ENCODE peak calls at places on chromosomes 16 and 17, in four cellular contexts. P is natural killer cell, X is choroid plexus epithelial cell, G is nephron progenitor cell. Q is an unnamed sample.

GRCh38 chr17:71084219-71084618 is 914.9 kb downstream of the KCNJ2 start:
- DNase-seq in P (no peak), X (peak), G (peak), Q (peak)

GRCh38 chr16:53457670-53458069 is 23.4 kb downstream of the RBL2 start:
- DNase-seq in P (peak), X (peak), G (no peak), Q (no peak)

GRCh38 chr16:81610144-81610842 is 165.7 kb downstream of the CMIP start:
- DNase-seq in P (no peak), X (peak), G (no peak), Q (no peak)

GRCh38 chr17:41392278-41392677 is 5.1 kb downstream of the KRT31 start:
- DNase-seq in P (no peak), X (peak), G (no peak), Q (no peak)

GRCh38 chr17:83193336-83194188 is 114.2 kb downstream of the METRNL start:
- DNase-seq in P (peak), X (peak), G (no peak), Q (no peak)

GRCh38 chr17:3979276-3979583 is 15.0 kb upstream of the ATP2A3 start:
- DNase-seq in P (no peak), X (no peak), G (no peak), Q (no peak)

GRCh38 chr17:1890758-1891450 is 61.1 kb downstream of the RPA1 start:
- DNase-seq in P (peak), X (peak), G (no peak), Q (no peak)

GRCh38 chr17:17018612-17019429 is 23.4 kb upstream of the MPRIP start:
- DNase-seq in P (no peak), X (no peak), G (no peak), Q (no peak)

GRCh38 chr17:72134560-72135399 is 14.0 kb downstream of the SOX9 start:
- DNase-seq in P (no peak), X (no peak), G (no peak), Q (no peak)

GRCh38 chr17:51230306-51230705 is 29.5 kb downstream of the MBTD1 start:
- DNase-seq in P (no peak), X (peak), G (no peak), Q (no peak)

GRCh38 chr16:29678691-29679267 is at the start of gene QPRT:
- DNase-seq in P (no peak), X (peak), G (peak), Q (peak)

GRCh38 chr17:38921756-38922411 is 3.5 kb upstream of the LASP1NB start:
- DNase-seq in P (no peak), X (no peak), G (no peak), Q (no peak)

GRCh38 chr17:75059369-75060345 is 12.6 kb downstream of the KCTD2 start:
- DNase-seq in P (no peak), X (peak), G (no peak), Q (no peak)

GRCh38 chr16:66662445-66663194 is 33.9 kb downstream of the CMTM4 start:
- DNase-seq in P (no peak), X (peak), G (no peak), Q (no peak)

GRCh38 chr17:55275894-55276804 is 11.4 kb downstream of the HLF start:
- DNase-seq in P (no peak), X (no peak), G (no peak), Q (no peak)

GRCh38 chr17:17025621-17026020 is 16.6 kb upstream of the MPRIP start:
- DNase-seq in P (no peak), X (no peak), G (no peak), Q (no peak)

GRCh38 chr17:42133461-42134041 is 10.9 kb downstream of the HSPB9 start:
- DNase-seq in P (no peak), X (no peak), G (no peak), Q (no peak)

GRCh38 chr17:78374631-78375274 is 3.7 kb upstream of the PGS1 start:
- DNase-seq in P (no peak), X (peak), G (peak), Q (peak)

GRCh38 chr16:4477966-4478365 is 1.8 kb downstream of the HMOX2 start:
- DNase-seq in P (no peak), X (peak), G (no peak), Q (peak)

DNA sequence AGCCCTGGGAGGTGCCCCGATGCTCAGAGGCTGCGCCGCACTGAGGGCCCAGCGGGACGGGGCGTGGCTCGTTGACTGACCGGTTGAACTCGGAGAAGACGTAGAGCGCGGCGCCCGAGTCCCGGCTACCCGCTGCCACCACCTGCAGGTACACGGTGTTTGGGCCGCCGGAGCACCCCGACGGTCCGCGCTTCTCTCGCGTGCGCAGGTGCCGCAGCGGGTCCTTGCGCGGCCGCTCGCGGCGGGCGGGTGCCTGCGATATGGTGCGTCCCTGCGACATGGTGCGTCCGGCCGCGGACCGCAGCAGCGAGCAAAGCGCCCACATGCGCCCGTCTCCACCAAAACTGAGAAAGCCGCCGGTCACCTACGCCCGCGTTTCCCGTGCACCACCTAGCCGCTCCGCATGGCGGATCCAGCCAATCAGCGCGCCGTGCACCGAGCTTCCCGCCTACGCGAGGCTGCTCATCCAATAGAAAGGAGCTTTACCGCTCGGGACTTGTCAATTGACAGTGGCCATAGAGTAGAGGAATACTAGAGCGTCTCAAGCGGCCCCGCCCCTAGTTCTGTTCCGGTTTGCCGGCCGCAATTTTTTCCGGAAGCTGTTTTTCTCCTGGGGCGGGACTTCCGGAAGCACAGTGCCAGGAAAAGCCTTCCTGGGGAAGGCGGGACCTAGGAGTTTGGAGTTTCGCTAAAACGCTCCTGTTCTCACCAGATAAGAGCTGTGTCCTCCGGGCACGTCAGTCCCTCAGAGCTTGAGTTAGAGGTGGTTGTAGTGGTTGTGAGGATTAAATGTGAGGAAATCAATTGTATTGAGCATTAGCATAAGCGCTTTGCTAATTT is at the start of gene ELAC2:
- DNase-seq in P (peak), X (peak), G (peak), Q (peak)
- TF ChIP-seq CTCF in P (no peak), X (no peak), G (no peak), Q (no peak)

GRCh38 chr17:61574542-61575351 is 16.3 kb downstream of the NACA2 start:
- DNase-seq in P (no peak), X (peak), G (peak), Q (peak)
- TF ChIP-seq CTCF in P (no peak), X (peak), G (peak), Q (no peak)

DNA sequence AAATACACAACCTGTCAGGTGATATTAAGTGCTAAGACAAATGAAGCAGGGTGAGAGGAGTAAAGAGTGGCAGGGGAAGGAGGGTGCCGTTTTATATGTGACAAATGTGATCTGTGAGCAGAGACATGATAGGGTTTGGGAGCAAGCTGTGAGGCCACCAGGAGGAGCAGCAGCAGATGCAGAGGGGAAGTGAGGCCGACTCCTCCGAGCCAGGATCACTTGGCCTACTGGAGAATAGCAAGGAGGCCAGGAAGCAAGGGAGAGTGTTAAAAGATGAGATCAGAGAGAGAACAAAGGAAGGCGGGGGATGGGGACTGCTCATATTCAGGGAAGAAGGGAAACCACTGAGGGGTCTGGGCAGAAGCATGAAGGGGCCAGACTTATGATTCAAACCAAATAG is 129.4 kb downstream of the TANGO6 start:
- DNase-seq in P (no peak), X (peak), G (peak), Q (peak)
- TF ChIP-seq CTCF in P (no peak), X (peak), G (no peak), Q (no peak)

GRCh38 chr16:9225527-9226316 is 134.3 kb downstream of the HAPSTR1 start:
- DNase-seq in P (no peak), X (no peak), G (no peak), Q (no peak)
- TF ChIP-seq CTCF in P (no peak), X (peak), G (peak), Q (no peak)

DNA sequence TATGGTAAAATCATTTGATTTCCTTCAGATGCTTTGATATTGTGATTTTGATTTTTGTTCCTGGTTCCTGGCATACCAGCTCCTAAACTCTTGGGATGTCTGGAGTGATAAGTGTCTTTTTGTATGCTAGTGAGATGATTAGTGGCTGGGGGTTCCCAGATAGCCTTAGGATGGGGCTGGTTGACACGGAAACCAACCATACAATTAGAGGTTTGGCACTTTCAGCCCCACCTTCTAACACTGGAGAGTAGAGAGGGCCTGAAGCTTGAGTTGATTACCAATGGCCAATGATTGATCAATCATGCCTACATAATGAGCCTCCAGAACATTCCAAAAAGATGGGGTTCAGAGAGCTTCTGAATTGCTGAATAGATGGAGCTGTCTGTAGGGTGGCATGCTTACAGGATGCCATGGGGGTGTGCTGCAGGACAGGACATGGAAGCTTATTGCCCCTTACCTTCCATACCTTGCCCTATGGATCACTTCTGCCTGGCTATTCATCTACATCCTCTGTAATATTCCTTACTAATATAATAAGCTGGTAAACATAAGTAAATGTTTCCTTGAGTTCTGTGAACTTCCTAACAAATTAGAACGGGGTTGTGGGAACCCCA is 22.8 kb downstream of the RNF112 start:
- DNase-seq in P (no peak), X (no peak), G (no peak), Q (no peak)
- TF ChIP-seq CTCF in P (no peak), X (no peak), G (no peak), Q (no peak)

DNA sequence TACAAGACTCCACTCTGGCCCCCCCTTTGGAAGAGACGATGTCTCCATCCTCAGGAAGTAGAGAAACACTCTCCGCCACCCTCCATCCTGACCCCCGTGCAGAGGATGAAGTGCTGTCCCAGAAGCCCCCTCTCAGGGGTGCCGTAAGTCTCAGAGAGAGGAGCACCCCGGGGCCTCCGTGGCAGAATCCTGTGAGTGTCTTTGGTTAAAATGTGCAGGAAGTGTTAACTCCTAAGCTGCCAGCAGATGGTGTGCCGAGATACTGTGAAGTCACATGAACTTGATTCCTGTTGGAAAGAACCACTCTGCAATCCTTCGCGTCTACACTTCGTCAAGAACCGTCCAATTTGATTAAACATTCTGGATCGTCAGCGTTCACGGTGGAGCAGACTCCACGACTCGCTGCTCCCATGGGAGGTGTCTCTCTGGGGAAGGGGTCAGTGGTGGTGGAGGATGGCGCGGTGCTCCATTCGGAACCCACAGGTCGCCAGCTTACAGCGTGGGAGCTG is 5.6 kb downstream of the BANP start:
- DNase-seq in P (no peak), X (peak), G (no peak), Q (no peak)
- TF ChIP-seq CTCF in P (no peak), X (peak), G (peak), Q (no peak)

DNA sequence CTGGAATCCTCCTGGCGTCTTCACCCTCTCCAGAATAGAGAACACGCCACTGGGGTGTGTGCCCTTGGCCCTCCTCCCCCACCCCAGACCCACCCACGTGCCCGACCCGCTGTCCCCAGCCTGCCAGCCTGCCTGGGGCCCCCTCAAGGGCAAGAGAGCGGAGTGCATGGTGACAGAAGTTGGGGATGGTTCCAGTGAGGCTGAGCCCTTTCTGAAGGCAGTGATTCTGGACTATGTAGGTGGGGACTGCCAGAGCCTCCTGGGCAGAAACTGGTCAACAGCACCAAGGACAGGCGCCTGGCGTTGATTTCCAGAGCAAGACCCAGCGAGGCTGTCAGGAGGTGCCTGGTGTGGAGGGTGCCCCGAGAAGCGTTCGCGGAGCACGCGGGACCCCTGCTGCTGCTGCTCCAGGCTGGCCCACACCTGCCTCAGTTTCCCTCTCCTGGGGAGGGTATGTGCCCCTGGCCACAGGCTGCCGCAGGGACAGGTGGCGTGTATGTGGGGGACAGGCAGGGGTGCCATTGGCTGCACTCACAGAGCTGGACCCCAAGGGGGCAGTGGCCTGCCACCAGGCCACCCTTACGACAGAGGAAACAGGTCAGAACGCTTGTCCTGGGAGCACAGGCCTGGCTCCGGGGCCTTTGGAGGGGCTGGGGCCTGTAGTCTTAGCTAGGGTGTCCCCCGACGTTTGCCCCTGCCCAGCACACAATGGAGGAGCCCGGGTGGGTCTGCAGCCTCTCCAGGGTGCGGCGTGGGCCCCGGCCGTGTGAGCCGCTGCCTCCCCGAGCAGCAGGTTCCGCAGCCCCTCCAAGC is 1.2 kb downstream of the SSTR5 start:
- DNase-seq in P (no peak), X (no peak), G (no peak), Q (no peak)
- TF ChIP-seq CTCF in P (no peak), X (peak), G (peak), Q (peak)

GRCh38 chr16:13935408-13935807 is 15.5 kb downstream of the ERCC4 start:
- DNase-seq in P (no peak), X (no peak), G (peak), Q (peak)
- TF ChIP-seq CTCF in P (peak), X (peak), G (peak), Q (peak)

DNA sequence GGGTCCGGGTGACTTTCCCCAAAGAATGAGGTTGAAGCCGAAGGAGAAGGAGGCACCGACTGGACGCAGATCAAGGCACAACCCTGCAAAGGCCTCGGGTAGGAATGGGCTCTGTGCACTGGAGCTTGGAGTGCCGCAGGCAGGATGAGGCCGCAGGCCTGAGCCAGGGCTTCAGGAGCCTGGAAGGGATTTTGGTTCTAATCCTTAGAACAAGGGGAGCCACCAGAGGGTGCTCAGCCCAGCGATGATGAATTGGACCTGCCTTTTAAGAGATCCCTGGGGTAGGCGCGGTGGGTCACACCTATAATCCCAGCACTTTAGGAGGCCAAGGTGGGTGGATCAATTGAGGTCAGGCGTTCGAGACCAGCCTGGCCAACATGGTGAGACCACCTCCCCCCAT is 8.1 kb downstream of the CIBAR2 start:
- DNase-seq in P (no peak), X (no peak), G (no peak), Q (no peak)
- TF ChIP-seq CTCF in P (no peak), X (peak), G (no peak), Q (no peak)

GRCh38 chr16:89491974-89492687 is 1.8 kb upstream of the ANKRD11 start:
- DNase-seq in P (no peak), X (no peak), G (no peak), Q (no peak)

GRCh38 chr16:89489731-89490385 is 503 bp downstream of the ANKRD11 start:
- DNase-seq in P (no peak), X (no peak), G (peak), Q (peak)

GRCh38 chr16:89489040-89489721 is 1.2 kb downstream of the ANKRD11 start:
- DNase-seq in P (peak), X (peak), G (peak), Q (peak)

GRCh38 chr16:89490386-89491237 is at the start of gene ANKRD11:
- DNase-seq in P (peak), X (peak), G (peak), Q (peak)

DNA sequence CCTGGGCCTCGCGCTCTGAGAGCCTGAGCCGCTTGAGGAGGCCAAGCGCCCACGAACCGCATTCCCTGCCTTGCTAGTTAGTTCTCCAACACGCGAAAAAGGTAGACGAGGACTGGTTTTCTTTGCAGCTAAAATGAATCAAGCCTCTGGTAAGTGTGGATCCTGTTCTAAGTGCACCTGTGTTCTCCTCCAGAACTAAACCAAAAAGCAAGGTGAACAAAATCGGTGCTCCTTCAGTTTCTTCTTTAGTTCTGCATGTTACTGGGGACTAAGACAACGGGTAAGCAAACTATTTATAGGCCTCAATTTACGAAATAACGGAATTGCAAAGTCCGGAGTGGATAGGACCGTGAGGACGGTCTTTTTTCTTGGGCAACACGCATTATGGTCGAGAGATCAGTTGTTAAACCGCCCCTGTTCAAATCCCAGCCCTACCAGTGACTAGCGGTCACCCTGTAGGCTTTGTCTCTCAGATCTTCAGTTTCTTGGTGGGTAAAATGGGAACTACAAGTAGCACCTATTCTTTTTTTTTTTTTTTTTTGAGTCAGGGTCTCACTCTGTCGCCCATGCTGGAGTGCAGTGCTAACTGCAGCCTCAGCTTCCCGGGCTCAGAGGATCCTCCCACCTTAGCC is 993 bp upstream of the ANKRD11 start:
- DNase-seq in P (no peak), X (peak), G (no peak), Q (no peak)
- TF ChIP-seq CTCF in P (peak), X (peak), G (peak), Q (peak)